ENCODE peak calls at places on chromosomes 6 and 20, in five cellular contexts. I is psoas muscle, M is colonic mucosa, T is Peyer's patch, K is OCI-LY7. C is an unnamed sample. For H3K4me1, the result is how much of the 10 kb centered on the place peaks cover.

GRCh38 chr6:35064508-35065440 is 76.4 kb downstream of the TCP11 start:
- DNase-seq in I (no peak), M (no peak), T (no peak), K (no peak), C (no peak)

GRCh38 chr20:44030394-44030793 is 115.7 kb downstream of the TOX2 start:
- DNase-seq in I (no peak), M (no peak), T (no peak), K (no peak), C (no peak)

GRCh38 chr20:36182604-36183154 is 28.1 kb downstream of the EPB41L1 start:
- DNase-seq in I (no peak), M (no peak), T (no peak), K (no peak), C (no peak)

GRCh38 chr6:121627761-121628160 is 192.3 kb downstream of the GJA1 start:
- DNase-seq in I (no peak), M (no peak), T (no peak), K (no peak), C (no peak)

GRCh38 chr6:71181565-71181964 is 107.0 kb upstream of the OGFRL1 start:
- DNase-seq in I (no peak), M (no peak), T (no peak), K (no peak), C (no peak)

GRCh38 chr6:32815115-32815514 is 1.7 kb downstream of the HLA-DOB start:
- DNase-seq in I (no peak), M (no peak), T (no peak), K (peak), C (no peak)

GRCh38 chr20:3340443-3340842 is 67.0 kb downstream of the DNAAF9 start:
- DNase-seq in I (peak), M (peak), T (no peak), K (no peak), C (no peak)

GRCh38 chr20:19783966-19784401 is 25.9 kb downstream of the RIN2 start:
- DNase-seq in I (peak), M (no peak), T (no peak), K (no peak), C (no peak)

GRCh38 chr6:94639564-94639963 is 937.8 kb upstream of the MANEA start:
- DNase-seq in I (no peak), M (no peak), T (no peak), K (no peak), C (no peak)

GRCh38 chr6:130760006-130760405 is 67.2 kb upstream of the SMLR1 start:
- DNase-seq in I (no peak), M (no peak), T (no peak), K (peak), C (no peak)

GRCh38 chr6:7137335-7138106 is 29.8 kb downstream of the RREB1 start:
- DNase-seq in I (peak), M (peak), T (no peak), K (peak), C (peak)

GRCh38 chr6:56222509-56222908 is 24.9 kb downstream of the COL21A1 start:
- DNase-seq in I (no peak), M (no peak), T (no peak), K (no peak), C (no peak)

GRCh38 chr6:137845460-137845859 is 21.6 kb upstream of the TNFAIP3 start:
- DNase-seq in I (no peak), M (no peak), T (no peak), K (no peak), C (no peak)

GRCh38 chr6:130625825-130626500 is 201.2 kb upstream of the SMLR1 start:
- DNase-seq in I (no peak), M (no peak), T (no peak), K (no peak), C (no peak)

GRCh38 chr6:106146852-106147351 is 60.8 kb downstream of the PRDM1 start:
- DNase-seq in I (no peak), M (no peak), T (no peak), K (no peak), C (no peak)

GRCh38 chr6:46016063-46016608 is 476 bp upstream of the CLIC5 start:
- DNase-seq in I (no peak), M (peak), T (no peak), K (no peak), C (no peak)

GRCh38 chr6:107368471-107368870 is 90.9 kb downstream of the PDSS2 start:
- DNase-seq in I (no peak), M (no peak), T (no peak), K (no peak), C (no peak)

GRCh38 chr20:8932192-8933150 is 136.4 kb upstream of the PLCB4 start:
- DNase-seq in I (no peak), M (no peak), T (no peak), K (no peak), C (no peak)

GRCh38 chr20:49132995-49133451 is 55.1 kb downstream of the STAU1 start:
- DNase-seq in I (no peak), M (peak), T (no peak), K (peak), C (no peak)

GRCh38 chr6:139690007-139690406 is 315.6 kb upstream of the CITED2 start:
- DNase-seq in I (no peak), M (no peak), T (no peak), K (no peak), C (no peak)

GRCh38 chr6:14984454-14984853 is 261.4 kb upstream of the JARID2 start:
- DNase-seq in I (peak), M (peak), T (peak), K (no peak), C (no peak)

GRCh38 chr6:15512126-15512525 is 150.7 kb downstream of the DTNBP1 start:
- DNase-seq in I (no peak), M (no peak), T (no peak), K (peak), C (no peak)

GRCh38 chr20:13524339-13524738 is 114.4 kb downstream of the TASP1 start:
- DNase-seq in I (no peak), M (no peak), T (no peak), K (no peak), C (no peak)

GRCh38 chr20:54122681-54123586 is 50.9 kb downstream of the CYP24A1 start:
- DNase-seq in I (no peak), M (no peak), T (no peak), K (no peak), C (no peak)

GRCh38 chr20:61169870-61170269 is 82.2 kb upstream of the CDH4 start:
- DNase-seq in I (no peak), M (no peak), T (no peak), K (no peak), C (no peak)

GRCh38 chr6:105402090-105402980 is 547 bp downstream of the PREP start:
- DNase-seq in I (no peak), M (peak), T (no peak), K (peak), C (no peak)

GRCh38 chr6:114220241-114220640 is 122.6 kb downstream of the HS3ST5 start:
- DNase-seq in I (no peak), M (no peak), T (no peak), K (no peak), C (no peak)

GRCh38 chr6:114218421-114218820 is 124.4 kb downstream of the HS3ST5 start:
- DNase-seq in I (no peak), M (no peak), T (no peak), K (no peak), C (no peak)

GRCh38 chr6:114216789-114217467 is 125.9 kb downstream of the HS3ST5 start:
- DNase-seq in I (peak), M (no peak), T (no peak), K (no peak), C (no peak)

DNA sequence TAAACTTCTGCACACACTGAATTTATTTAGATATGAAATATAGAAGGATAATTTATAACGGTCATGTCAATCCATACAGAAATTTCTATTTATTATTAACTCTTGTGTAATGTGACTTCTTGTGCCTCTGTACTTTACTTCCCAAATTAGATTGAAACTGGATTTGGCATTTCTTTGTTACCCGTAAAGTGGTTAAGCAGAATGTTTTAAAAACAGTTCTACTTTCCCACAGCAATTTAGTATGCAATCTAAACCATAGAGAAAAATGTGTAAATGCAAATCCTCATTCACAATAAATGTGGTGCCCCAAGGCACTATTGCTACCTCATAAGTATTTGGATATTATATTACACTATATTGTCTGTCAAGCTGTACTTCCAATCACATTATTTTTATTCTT is 124.0 kb downstream of the HS3ST5 start:
- DNase-seq in I (no peak), M (no peak), T (no peak), K (no peak), C (no peak)
- H3K4me3 ChIP-seq in I (peak), M (no peak), T (no peak), K (no peak), C (no peak)

DNA sequence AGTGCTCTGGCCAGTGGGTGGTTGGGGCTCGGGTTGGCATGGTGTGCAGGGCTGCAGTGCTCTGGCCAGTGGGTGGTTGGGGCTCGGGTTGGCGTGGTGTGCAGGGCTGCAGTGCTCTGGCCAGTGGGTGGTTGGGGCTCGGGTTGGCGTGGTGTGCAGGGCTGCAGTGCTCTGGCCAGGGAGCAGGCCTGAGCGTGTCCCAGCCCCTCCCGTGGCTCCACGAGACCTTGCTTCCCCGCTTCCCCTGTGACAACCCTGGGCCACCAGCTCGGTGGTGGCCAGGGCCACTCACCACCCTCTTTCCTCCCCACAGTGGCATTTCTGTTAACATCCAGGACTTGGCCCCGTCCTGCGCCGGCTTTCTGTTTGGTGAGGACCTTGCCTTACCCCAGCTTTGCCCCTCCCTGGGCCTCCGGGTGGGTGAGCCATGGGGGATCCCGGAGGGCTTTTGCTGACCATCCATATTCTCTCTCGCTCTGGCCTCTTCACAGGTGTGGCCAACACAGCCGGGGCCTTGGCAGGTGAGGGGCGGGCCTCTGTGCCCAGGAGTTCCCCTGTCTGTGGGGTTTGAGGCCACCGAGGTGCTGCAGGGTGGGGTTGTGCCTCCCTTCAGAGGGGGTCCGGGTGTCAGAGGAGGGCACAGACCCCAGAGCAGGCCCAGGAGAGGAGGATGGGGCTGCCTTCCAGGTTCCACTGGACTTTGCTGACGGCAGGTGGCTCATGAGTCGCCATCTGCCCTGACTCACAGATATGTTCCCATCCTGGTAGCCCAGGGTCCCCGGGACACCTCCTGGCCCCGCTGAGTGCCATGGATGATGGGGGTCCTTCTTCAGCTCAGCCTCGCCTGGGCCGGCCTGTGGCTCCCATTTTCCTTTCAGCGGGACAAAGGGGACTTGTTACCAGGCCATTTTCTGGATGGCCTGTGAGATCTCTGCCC is 14.0 kb downstream of the SLC17A9 start:
- DNase-seq in I (no peak), M (no peak), T (no peak), K (no peak), C (no peak)
- H3K4me1 ChIP-seq in I (under half), M (under half), T (under half), K (under half), C (under half)

GRCh38 chr20:38060536-38060935 is 27.0 kb downstream of the RPRD1B start:
- DNase-seq in I (no peak), M (no peak), T (no peak), K (no peak), C (no peak)
- H3K27ac ChIP-seq in I (no peak), M (no peak), T (no peak), K (no peak), C (no peak)

GRCh38 chr20:46683939-46684750 is 5.1 kb downstream of the TP53RK start:
- DNase-seq in I (peak), M (peak), T (no peak), K (no peak), C (no peak)
- H3K4me3 ChIP-seq in I (peak), M (no peak), T (peak), K (no peak), C (no peak)

DNA sequence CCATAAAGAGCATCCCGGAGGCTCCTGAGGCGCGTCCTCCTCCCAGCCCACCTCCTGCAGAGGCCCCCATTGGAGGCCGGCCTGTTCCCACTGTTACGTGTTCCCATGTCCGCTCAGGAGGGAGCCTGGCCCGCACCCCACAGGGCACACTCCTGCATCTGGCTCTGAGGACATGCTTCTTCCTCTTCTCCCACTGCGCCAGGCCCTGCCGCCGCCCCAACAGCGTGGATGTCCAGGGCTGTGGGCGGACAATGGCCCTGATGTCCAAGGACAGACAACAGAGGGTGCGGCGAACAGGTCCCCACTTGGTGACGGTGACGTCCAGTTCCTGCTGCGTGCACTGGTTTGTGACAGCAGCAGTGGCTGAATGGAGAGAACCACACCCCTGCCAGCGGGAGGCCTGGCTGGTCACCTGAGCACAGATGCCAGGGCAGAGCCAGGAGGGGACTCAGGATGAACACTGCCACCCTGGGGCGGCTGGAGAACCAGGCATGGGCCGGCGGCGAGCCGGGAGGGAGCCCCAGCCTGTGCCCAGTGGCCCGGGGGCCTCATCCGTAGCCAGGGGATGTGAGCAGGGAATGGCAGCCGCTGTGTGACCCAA is 26.6 kb downstream of the FRMD1 start:
- DNase-seq in I (no peak), M (peak), T (no peak), K (no peak), C (no peak)
- H3K4me1 ChIP-seq in I (under half), M (under half), T (under half), K (under half), C (under half)